ENCODE peak calls at places on chromosomes 13 and 19, in five cellular contexts. One of them, this sample, is unnamed.

GRCh38 chr13:108495686-108496363 is 133.6 kb upstream of the MYO16 start:
- DNase-seq in ecto neural progenitor cell: peak; percentile 69
- DNase-seq in GM03348: peak; percentile 9
- DNase-seq in astrocyte of the cerebellum: no peak
- DNase-seq in Caki2: no peak
- DNase-seq in this sample: peak; percentile 62

GRCh38 chr19:49807174-49807830 is 5.8 kb downstream of the FUZ start:
- DNase-seq in ecto neural progenitor cell: no peak
- DNase-seq in GM03348: no peak
- DNase-seq in astrocyte of the cerebellum: no peak
- DNase-seq in Caki2: no peak
- DNase-seq in this sample: no peak

GRCh38 chr13:24351423-24351822 is 42.0 kb downstream of the C1QTNF9 start:
- DNase-seq in ecto neural progenitor cell: no peak
- DNase-seq in GM03348: no peak
- DNase-seq in astrocyte of the cerebellum: no peak
- DNase-seq in Caki2: no peak
- DNase-seq in this sample: no peak

GRCh38 chr13:42876810-42877550 is 95.6 kb downstream of the FAM216B start:
- DNase-seq in ecto neural progenitor cell: no peak
- DNase-seq in GM03348: peak; percentile 18
- DNase-seq in astrocyte of the cerebellum: no peak
- DNase-seq in Caki2: no peak
- DNase-seq in this sample: no peak

GRCh38 chr13:74062933-74063332 is 71.3 kb downstream of the KLF12 start:
- DNase-seq in ecto neural progenitor cell: no peak
- DNase-seq in GM03348: peak; percentile 57
- DNase-seq in astrocyte of the cerebellum: no peak
- DNase-seq in Caki2: no peak
- DNase-seq in this sample: no peak

GRCh38 chr19:38409631-38410133 is 6.8 kb downstream of the FAM98C start:
- DNase-seq in ecto neural progenitor cell: no peak
- DNase-seq in GM03348: peak; percentile 58
- DNase-seq in astrocyte of the cerebellum: no peak
- DNase-seq in Caki2: no peak
- DNase-seq in this sample: no peak

GRCh38 chr19:723247-723646 is 14.5 kb downstream of the PALM start:
- DNase-seq in ecto neural progenitor cell: no peak
- DNase-seq in GM03348: no peak
- DNase-seq in astrocyte of the cerebellum: no peak
- DNase-seq in Caki2: no peak
- DNase-seq in this sample: no peak

GRCh38 chr19:47093841-47094240 is 19.7 kb downstream of the ZC3H4 start:
- DNase-seq in ecto neural progenitor cell: no peak
- DNase-seq in GM03348: no peak
- DNase-seq in astrocyte of the cerebellum: no peak
- DNase-seq in Caki2: no peak
- DNase-seq in this sample: peak; percentile 56

GRCh38 chr19:8095354-8095886 is 42.9 kb downstream of the CCL25 start:
- DNase-seq in ecto neural progenitor cell: no peak
- DNase-seq in GM03348: no peak
- DNase-seq in astrocyte of the cerebellum: no peak
- DNase-seq in Caki2: no peak
- DNase-seq in this sample: no peak

GRCh38 chr13:75541287-75541686 is 3.6 kb upstream of the COMMD6 start:
- DNase-seq in ecto neural progenitor cell: no peak
- DNase-seq in GM03348: no peak
- DNase-seq in astrocyte of the cerebellum: no peak
- DNase-seq in Caki2: no peak
- DNase-seq in this sample: no peak

GRCh38 chr13:62327367-62327766 is 911.7 kb upstream of the PCDH20 start:
- DNase-seq in ecto neural progenitor cell: no peak
- DNase-seq in GM03348: no peak
- DNase-seq in astrocyte of the cerebellum: no peak
- DNase-seq in Caki2: no peak
- DNase-seq in this sample: no peak

GRCh38 chr19:37506387-37507166 is at the start of gene ZNF793:
- DNase-seq in ecto neural progenitor cell: peak; percentile 89
- DNase-seq in GM03348: peak; percentile 73
- DNase-seq in astrocyte of the cerebellum: peak; percentile 54
- DNase-seq in Caki2: peak; percentile 87
- DNase-seq in this sample: peak; percentile 74

GRCh38 chr13:39341238-39341637 is 261.8 kb downstream of the LHFPL6 start:
- DNase-seq in ecto neural progenitor cell: no peak
- DNase-seq in GM03348: no peak
- DNase-seq in astrocyte of the cerebellum: no peak
- DNase-seq in Caki2: no peak
- DNase-seq in this sample: no peak

GRCh38 chr19:36526581-36526980 is 1.5 kb downstream of the ZNF260 start:
- DNase-seq in ecto neural progenitor cell: no peak
- DNase-seq in GM03348: no peak
- DNase-seq in astrocyte of the cerebellum: no peak
- DNase-seq in Caki2: no peak
- DNase-seq in this sample: no peak

GRCh38 chr13:24128112-24128511 is 32.4 kb upstream of the SPATA13 start:
- DNase-seq in ecto neural progenitor cell: no peak
- DNase-seq in GM03348: no peak
- DNase-seq in astrocyte of the cerebellum: no peak
- DNase-seq in Caki2: no peak
- DNase-seq in this sample: no peak

GRCh38 chr19:30686911-30687566 is 314.9 kb downstream of the ZNF536 start:
- DNase-seq in ecto neural progenitor cell: no peak
- DNase-seq in GM03348: no peak
- DNase-seq in astrocyte of the cerebellum: no peak
- DNase-seq in Caki2: no peak
- DNase-seq in this sample: no peak

GRCh38 chr19:19061491-19061890 is 2.3 kb upstream of the SLC25A42 start:
- DNase-seq in ecto neural progenitor cell: no peak
- DNase-seq in GM03348: no peak
- DNase-seq in astrocyte of the cerebellum: no peak
- DNase-seq in Caki2: no peak
- DNase-seq in this sample: no peak

GRCh38 chr19:3721900-3722442 is 13.8 kb downstream of the TJP3 start:
- DNase-seq in ecto neural progenitor cell: no peak
- DNase-seq in GM03348: no peak
- DNase-seq in astrocyte of the cerebellum: no peak
- DNase-seq in Caki2: no peak
- DNase-seq in this sample: no peak

GRCh38 chr19:42176990-42177685 is 40.3 kb downstream of the DEDD2 start:
- DNase-seq in ecto neural progenitor cell: peak; percentile 90
- DNase-seq in GM03348: peak; percentile 91
- DNase-seq in astrocyte of the cerebellum: peak; percentile 15
- DNase-seq in Caki2: peak; percentile 78
- DNase-seq in this sample: peak; percentile 88

GRCh38 chr13:42876270-42876714 is 94.9 kb downstream of the FAM216B start:
- DNase-seq in ecto neural progenitor cell: no peak
- DNase-seq in GM03348: no peak
- DNase-seq in astrocyte of the cerebellum: no peak
- DNase-seq in Caki2: no peak
- DNase-seq in this sample: no peak

This sample was measured in nephron progenitor cell.